ENCODE peak calls at places on chromosome X, in four cellular contexts. T is osteocyte, B is psoas muscle, I is uterus. D is an unnamed sample.

GRCh38 chrX:66633541-66633940 is 5.3 kb downstream of the EDA2R start:
- DNase-seq in T (no peak), B (no peak), I (peak; percentile 20), D (no peak)

GRCh38 chrX:118630843-118631242 is 96.6 kb upstream of the IL13RA1 start:
- DNase-seq in T (no peak), B (no peak), I (no peak), D (no peak)

GRCh38 chrX:129360175-129360574 is 163.1 kb downstream of the SMARCA1 start:
- DNase-seq in T (no peak), B (no peak), I (peak; percentile 15), D (no peak)

GRCh38 chrX:135516376-135516775 is 4.1 kb upstream of the INTS6L start:
- DNase-seq in T (no peak), B (no peak), I (no peak), D (peak; percentile 46)

GRCh38 chrX:67523932-67524331 is 19.9 kb upstream of the AR start:
- DNase-seq in T (no peak), B (no peak), I (no peak), D (no peak)

GRCh38 chrX:19799319-19800182 is 87.8 kb downstream of the SH3KBP1 start:
- DNase-seq in T (peak; percentile 56), B (no peak), I (no peak), D (no peak)

GRCh38 chrX:119606508-119607389 is 525 bp upstream of the NKRF start:
- DNase-seq in T (peak; percentile 19), B (no peak), I (no peak), D (no peak)

GRCh38 chrX:7582191-7582590 is 260.8 kb upstream of the VCX start:
- DNase-seq in T (no peak), B (no peak), I (no peak), D (no peak)

GRCh38 chrX:2464677-2465166 is 36.1 kb downstream of the DHRSX start:
- DNase-seq in T (no peak), B (no peak), I (no peak), D (no peak)

GRCh38 chrX:3440981-3441380 is 94.5 kb upstream of the MXRA5 start:
- DNase-seq in T (no peak), B (no peak), I (no peak), D (no peak)

GRCh38 chrX:97628807-97629596 is 745.3 kb downstream of the RPA4 start:
- DNase-seq in T (no peak), B (no peak), I (no peak), D (no peak)

GRCh38 chrX:33082371-33082770 is 129.0 kb downstream of the DMD start:
- DNase-seq in T (no peak), B (no peak), I (no peak), D (no peak)

GRCh38 chrX:1577845-1578244 is 13.6 kb upstream of the AKAP17A start:
- DNase-seq in T (peak; percentile 10), B (no peak), I (no peak), D (no peak)

GRCh38 chrX:103554687-103555417 is 30.5 kb upstream of the TCEAL4 start:
- DNase-seq in T (no peak), B (no peak), I (no peak), D (no peak)

GRCh38 chrX:102546818-102547493 is 30.4 kb upstream of the TMSB15A start:
- DNase-seq in T (no peak), B (no peak), I (no peak), D (no peak)

GRCh38 chrX:18353931-18354368 is 538 bp downstream of the SCML2 start:
- DNase-seq in T (no peak), B (no peak), I (no peak), D (no peak)

GRCh38 chrX:10938371-10938982 is 172.7 kb upstream of the HCCS start:
- DNase-seq in T (no peak), B (no peak), I (no peak), D (no peak)

GRCh38 chrX:85836868-85837267 is 210.5 kb downstream of the CHM start:
- DNase-seq in T (no peak), B (no peak), I (no peak), D (no peak)

GRCh38 chrX:10447577-10448214 is 172.7 kb downstream of the MID1 start:
- DNase-seq in T (no peak), B (no peak), I (no peak), D (no peak)

GRCh38 chrX:137194164-137194563 is 160.4 kb upstream of the GPR101 start:
- DNase-seq in T (no peak), B (no peak), I (no peak), D (no peak)

GRCh38 chrX:54171527-54171926 is 11.5 kb downstream of the FAM120C start:
- DNase-seq in T (no peak), B (no peak), I (no peak), D (no peak)

GRCh38 chrX:135520553-135521404 is at the start of gene INTS6L:
- DNase-seq in T (peak; percentile 90), B (peak; percentile 74), I (peak; percentile 90), D (peak; percentile 87)

GRCh38 chrX:56068274-56068758 is 163.8 kb upstream of the KLF8 start:
- DNase-seq in T (no peak), B (no peak), I (no peak), D (no peak)

GRCh38 chrX:39736219-39737211 is 361.2 kb downstream of the BCOR start:
- DNase-seq in T (no peak), B (peak; percentile 89), I (peak; percentile 71), D (no peak)

DNA sequence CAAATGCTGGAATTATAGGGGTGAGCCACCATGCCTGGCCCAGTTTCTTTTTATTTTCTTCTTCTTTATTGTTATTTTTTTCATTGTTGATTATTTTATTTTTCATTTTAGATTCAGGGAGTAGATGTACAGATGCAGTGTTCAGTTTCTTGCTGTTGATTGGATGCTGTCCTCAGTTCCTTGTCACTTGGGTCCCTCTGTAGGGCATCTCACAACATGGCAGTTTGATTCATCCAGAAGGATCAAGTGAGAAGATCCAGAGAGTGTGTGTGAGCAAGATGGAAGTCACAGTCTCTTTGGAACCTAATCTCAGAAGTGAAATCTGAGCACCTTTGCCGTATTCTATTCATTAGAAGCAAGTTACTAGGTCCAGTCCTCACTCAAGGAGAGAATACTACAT is 20.9 kb downstream of the HMGB3 start:
- DNase-seq in T (no peak), B (no peak), I (no peak), D (no peak)
- TF ChIP-seq CTCF in T (no peak), B (peak; percentile 30), I (no peak), D (no peak)

GRCh38 chrX:14050704-14051103 is 21.0 kb upstream of the GEMIN8 start:
- DNase-seq in T (no peak), B (no peak), I (no peak), D (no peak)

GRCh38 chrX:14056201-14056600 is 26.5 kb upstream of the GEMIN8 start:
- DNase-seq in T (no peak), B (no peak), I (no peak), D (no peak)

GRCh38 chrX:14051416-14051815 is 21.7 kb upstream of the GEMIN8 start:
- DNase-seq in T (no peak), B (no peak), I (no peak), D (no peak)
- TF ChIP-seq CTCF in T (no peak), B (no peak), I (no peak), D (no peak)

DNA sequence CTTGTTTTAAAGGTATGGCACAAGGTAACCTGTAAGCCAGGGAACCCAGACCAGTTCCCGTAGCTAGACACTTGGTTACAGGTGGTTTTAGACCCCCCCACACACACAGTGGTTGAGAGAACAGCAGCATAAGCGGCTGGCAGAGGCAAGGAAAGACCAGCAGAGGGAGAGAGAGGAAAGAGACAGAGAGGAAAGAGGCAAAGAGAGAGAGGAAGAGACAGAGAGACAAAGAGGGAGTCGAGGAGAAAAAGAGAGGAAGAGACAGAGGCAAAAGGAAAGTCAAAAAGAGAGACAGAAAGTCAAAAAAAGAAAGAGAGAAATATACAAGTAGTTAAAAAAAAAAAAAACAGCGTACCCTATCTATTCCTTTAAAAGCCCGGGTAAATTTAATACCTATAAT is 19.5 kb upstream of the PCSK1N start:
- DNase-seq in T (no peak), B (no peak), I (no peak), D (no peak)
- TF ChIP-seq CTCF in T (peak; percentile 29), B (no peak), I (no peak), D (no peak)

GRCh38 chrX:83934220-83934619 is 73.3 kb downstream of the CYLC1 start:
- DNase-seq in T (no peak), B (no peak), I (no peak), D (no peak)
- TF ChIP-seq CTCF in T (no peak), B (peak; percentile 10), I (no peak), D (no peak)

GRCh38 chrX:12970691-12971202 is 4.2 kb upstream of the TMSB4X start:
- DNase-seq in T (no peak), B (no peak), I (peak; percentile 51), D (peak; percentile 65)
- TF ChIP-seq CTCF in T (peak; percentile 71), B (peak; percentile 30), I (peak; percentile 54), D (peak; percentile 40)

DNA sequence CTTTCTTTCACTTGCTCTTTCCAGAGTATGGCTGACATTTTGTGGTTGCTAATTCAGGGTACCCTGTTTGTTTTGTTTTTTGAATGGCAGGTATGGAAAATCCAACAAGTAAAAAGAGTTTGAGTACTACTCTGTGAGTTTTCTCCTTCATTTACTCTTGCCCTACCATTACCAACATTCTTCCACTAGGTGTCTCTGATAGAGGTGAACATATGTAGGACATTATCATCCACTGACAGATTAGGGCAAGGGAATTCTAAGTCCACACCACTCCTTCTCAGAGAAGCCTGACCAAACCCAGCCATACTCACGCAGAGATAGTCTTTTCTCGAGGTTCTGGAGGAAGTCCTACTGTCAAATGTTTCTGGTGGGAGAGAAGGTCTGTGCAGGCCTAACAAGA is 36.7 kb upstream of the HDAC8 start:
- DNase-seq in T (no peak), B (no peak), I (no peak), D (no peak)
- TF ChIP-seq CTCF in T (peak; percentile 23), B (peak; percentile 16), I (no peak), D (no peak)

D was measured in CD14-positive monocyte.